ENCODE peak calls at places on chromosomes 6 and 20, in seven cellular contexts. D is GM12865, M is AG04450, X is fibroblast of lung, P is HL-60, T is tibial artery, K is A549. F is an unnamed sample.

GRCh38 chr6:149855040-149855654 is 9.0 kb downstream of the LRP11 start:
- DNase-seq in D (no peak), M (peak; percentile 76), X (peak; percentile 94), P (no peak), T (no peak), K (peak; percentile 45), F (peak; percentile 94)

GRCh38 chr20:32006841-32007786 is 3.1 kb upstream of the CCM2L start:
- DNase-seq in D (no peak), M (no peak), X (no peak), P (no peak), T (no peak), K (no peak), F (peak; percentile 41)

GRCh38 chr6:21679761-21680265 is 86.3 kb downstream of the SOX4 start:
- DNase-seq in D (no peak), M (peak; percentile 51), X (peak; percentile 97), P (no peak), T (no peak), K (peak; percentile 16), F (peak; percentile 83)

GRCh38 chr6:74755748-74756147 is 450.1 kb downstream of the COL12A1 start:
- DNase-seq in D (no peak), M (no peak), X (peak; percentile 11), P (no peak), T (no peak), K (no peak), F (peak; percentile 14)

GRCh38 chr6:127115032-127115661 is 3.3 kb upstream of the RSPO3 start:
- DNase-seq in D (no peak), M (no peak), X (peak; percentile 23), P (no peak), T (no peak), K (no peak), F (no peak)

GRCh38 chr6:122322824-122323223 is 76.6 kb upstream of the HSF2 start:
- DNase-seq in D (peak; percentile 1), M (no peak), X (peak; percentile 9), P (no peak), T (no peak), K (no peak), F (peak; percentile 35)

GRCh38 chr20:3741846-3742458 is 9.5 kb downstream of the HSPA12B start:
- DNase-seq in D (no peak), M (no peak), X (no peak), P (no peak), T (no peak), K (no peak), F (no peak)

GRCh38 chr6:132286298-132287019 is 114.8 kb downstream of the MOXD1 start:
- DNase-seq in D (peak; percentile 19), M (no peak), X (no peak), P (no peak), T (no peak), K (no peak), F (no peak)

GRCh38 chr6:170080828-170081368 is 210.0 kb downstream of the DLL1 start:
- DNase-seq in D (no peak), M (no peak), X (no peak), P (no peak), T (no peak), K (no peak), F (no peak)

GRCh38 chr20:20205141-20205861 is 153.0 kb downstream of the CFAP61 start:
- DNase-seq in D (no peak), M (no peak), X (no peak), P (no peak), T (no peak), K (no peak), F (no peak)

GRCh38 chr6:11891547-11891946 is 112.9 kb upstream of the ADTRP start:
- DNase-seq in D (no peak), M (no peak), X (no peak), P (no peak), T (no peak), K (no peak), F (no peak)

GRCh38 chr20:35490736-35491181 is 35.4 kb downstream of the CEP250 start:
- DNase-seq in D (peak; percentile 86), M (no peak), X (no peak), P (peak; percentile 69), T (no peak), K (no peak), F (no peak)
- H3K4me3 ChIP-seq in D (peak overlapping the region; percentile 99), M (no peak overlapping the region), X (no peak overlapping the region), P (peak overlapping the region; percentile 69), T (peak overlapping the region; percentile 15), K (no peak overlapping the region), F (no peak overlapping the region)

GRCh38 chr6:160979063-160979708 is 12.4 kb upstream of the MAP3K4 start:
- DNase-seq in D (no peak), M (peak; percentile 64), X (peak; percentile 42), P (no peak), T (no peak), K (no peak), F (peak; percentile 54)
- TF ChIP-seq CTCF in D (no peak), M (peak; percentile 56), X (peak; percentile 12), P (no peak), T (no peak), K (no peak), F (peak; percentile 10)

GRCh38 chr6:79353226-79353625 is 118.7 kb upstream of the HMGN3 start:
- DNase-seq in D (no peak), M (no peak), X (no peak), P (no peak), T (no peak), K (no peak), F (no peak)
- H3K4me3 ChIP-seq in D (no peak overlapping the region), M (no peak overlapping the region), X (no peak overlapping the region), P (no peak overlapping the region), T (no peak overlapping the region), K (no peak overlapping the region), F (no peak overlapping the region)

DNA sequence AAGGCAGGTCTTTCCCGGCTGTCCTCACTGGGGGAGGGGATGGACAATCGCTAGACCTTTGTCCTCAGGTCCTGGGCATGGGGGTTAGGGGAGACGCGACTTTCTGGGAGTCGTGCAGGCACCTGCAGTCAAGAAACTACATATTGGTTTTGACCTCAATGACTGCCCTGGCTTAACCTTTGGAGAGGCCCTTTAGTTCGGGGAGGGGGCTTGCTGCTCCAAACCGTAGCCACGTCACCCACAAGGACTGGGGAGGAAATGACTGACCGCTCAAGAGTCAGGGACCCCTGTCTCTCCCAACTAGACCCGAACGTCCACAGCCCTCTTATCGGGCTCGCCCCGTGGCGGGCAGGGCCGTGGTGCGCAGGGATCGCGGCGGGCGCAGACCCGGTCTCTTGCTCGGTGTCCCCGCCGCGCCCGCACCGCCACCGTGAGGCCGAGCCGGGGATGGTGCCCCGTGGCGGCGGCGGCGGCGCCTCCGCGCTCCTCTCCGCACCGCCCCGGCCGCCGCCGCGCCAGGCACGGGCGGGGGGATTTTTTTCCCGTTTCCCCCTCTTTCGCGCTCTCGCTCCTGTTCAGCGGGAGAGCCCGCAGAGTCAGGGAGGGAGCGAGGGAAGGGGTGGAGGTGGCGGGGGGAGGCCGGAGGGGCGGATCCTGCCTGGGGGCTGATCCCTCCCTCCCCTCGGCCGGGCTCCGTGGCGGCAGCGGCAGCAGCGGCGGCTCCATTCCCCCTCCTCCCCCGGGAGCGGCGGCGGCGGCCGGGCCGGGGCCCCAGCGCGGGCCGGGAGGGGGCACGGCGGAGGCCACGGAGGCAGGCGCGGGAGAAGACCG is at the start of gene BRPF3:
- DNase-seq in D (peak; percentile 81), M (peak; percentile 34), X (peak; percentile 71), P (peak; percentile 46), T (peak; percentile 85), K (peak; percentile 53), F (peak; percentile 70)
- TF ChIP-seq CTCF in D (peak; percentile 62), M (peak; percentile 28), X (no peak), P (no peak), T (peak; percentile 50), K (peak; percentile 64), F (no peak)

DNA sequence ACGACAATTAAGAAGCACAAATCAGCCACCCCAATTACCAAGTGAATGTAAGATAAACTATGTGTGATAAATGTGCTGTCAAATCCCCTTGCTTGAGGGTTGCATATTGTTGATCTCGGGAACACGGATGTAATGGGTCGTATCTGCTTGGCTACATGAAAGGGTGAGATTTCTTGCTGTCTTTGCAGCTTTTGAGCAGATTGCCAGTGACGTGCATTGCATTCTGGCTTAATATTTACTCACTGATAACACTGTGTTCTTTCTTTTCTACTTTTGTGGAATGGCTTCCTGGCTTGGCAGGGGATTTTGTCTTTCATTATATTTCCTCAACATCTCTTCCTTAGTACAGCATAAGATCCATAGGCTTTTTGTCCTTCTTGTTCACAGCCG is 10.5 kb upstream of the FAM210B start:
- DNase-seq in D (no peak), M (no peak), X (no peak), P (no peak), T (no peak), K (no peak), F (peak; percentile 17)
- H3K4me3 ChIP-seq in D (no peak overlapping the region), M (no peak overlapping the region), X (no peak overlapping the region), P (no peak overlapping the region), T (no peak overlapping the region), K (no peak overlapping the region), F (no peak overlapping the region)

GRCh38 chr6:118252474-118252873 is 295.6 kb upstream of the PLN start:
- DNase-seq in D (peak; percentile 14), M (no peak), X (no peak), P (no peak), T (no peak), K (no peak), F (no peak)
- TF ChIP-seq CTCF in D (peak; percentile 4), M (no peak), X (no peak), P (no peak), T (no peak), K (no peak), F (no peak)

GRCh38 chr6:142845143-142845571 is 99.8 kb downstream of the HIVEP2 start:
- DNase-seq in D (peak; percentile 79), M (no peak), X (peak; percentile 50), P (no peak), T (no peak), K (no peak), F (no peak)
- H3K4me3 ChIP-seq in D (peak overlapping the region; percentile 61), M (no peak overlapping the region), X (peak overlapping the region; percentile 40), P (no peak overlapping the region), T (peak overlapping the region; percentile 32), K (peak overlapping the region; percentile 33), F (no peak overlapping the region)

F was measured in choroid plexus epithelial cell.